ENCODE peak calls at places on chromosome 16, in eight cellular contexts. One of them, this sample, is unnamed.

GRCh38 chr16:64412578-64413280 is 709.1 kb downstream of the CDH11 start:
- DNase-seq in stomach: no peak
- DNase-seq in CD4-positive, alpha-beta memory T cell: no peak
- DNase-seq in iris pigment epithelial cell: peak
- DNase-seq in CD8-positive, alpha-beta memory T cell: no peak
- DNase-seq in Daoy: peak
- DNase-seq in HTR-8/SVneo: no peak
- DNase-seq in M059J: peak
- DNase-seq in this sample: peak

GRCh38 chr16:89378947-89379771 is 111.2 kb downstream of the ANKRD11 start:
- DNase-seq in iris pigment epithelial cell: no peak
- DNase-seq in CD8-positive, alpha-beta memory T cell: no peak
- DNase-seq in Daoy: no peak
- DNase-seq in HTR-8/SVneo: no peak
- DNase-seq in stomach: no peak
- DNase-seq in M059J: no peak
- DNase-seq in CD4-positive, alpha-beta memory T cell: no peak
- DNase-seq in this sample: no peak

GRCh38 chr16:80280557-80280956 is 260.2 kb upstream of the DYNLRB2 start:
- DNase-seq in CD4-positive, alpha-beta memory T cell: no peak
- DNase-seq in HTR-8/SVneo: no peak
- DNase-seq in stomach: no peak
- DNase-seq in CD8-positive, alpha-beta memory T cell: no peak
- DNase-seq in Daoy: no peak
- DNase-seq in iris pigment epithelial cell: no peak
- DNase-seq in M059J: no peak
- DNase-seq in this sample: no peak

GRCh38 chr16:79006206-79006605 is 594.3 kb downstream of the MAF start:
- DNase-seq in iris pigment epithelial cell: no peak
- DNase-seq in CD4-positive, alpha-beta memory T cell: no peak
- DNase-seq in Daoy: no peak
- DNase-seq in HTR-8/SVneo: no peak
- DNase-seq in M059J: no peak
- DNase-seq in stomach: no peak
- DNase-seq in CD8-positive, alpha-beta memory T cell: no peak
- DNase-seq in this sample: no peak

GRCh38 chr16:88534731-88535141 is 35.5 kb upstream of the ZC3H18 start:
- DNase-seq in CD8-positive, alpha-beta memory T cell: peak
- DNase-seq in HTR-8/SVneo: peak
- DNase-seq in CD4-positive, alpha-beta memory T cell: peak
- DNase-seq in iris pigment epithelial cell: peak
- DNase-seq in stomach: no peak
- DNase-seq in M059J: peak
- DNase-seq in Daoy: peak
- DNase-seq in this sample: peak

GRCh38 chr16:16048904-16049582 is 99.6 kb downstream of the ABCC1 start:
- DNase-seq in CD8-positive, alpha-beta memory T cell: no peak
- DNase-seq in M059J: no peak
- DNase-seq in HTR-8/SVneo: no peak
- DNase-seq in Daoy: no peak
- DNase-seq in stomach: no peak
- DNase-seq in CD4-positive, alpha-beta memory T cell: no peak
- DNase-seq in iris pigment epithelial cell: no peak
- DNase-seq in this sample: no peak

GRCh38 chr16:84482001-84482891 is 22.2 kb downstream of the MEAK7 start:
- DNase-seq in Daoy: no peak
- DNase-seq in stomach: peak
- DNase-seq in M059J: no peak
- DNase-seq in iris pigment epithelial cell: no peak
- DNase-seq in CD4-positive, alpha-beta memory T cell: no peak
- DNase-seq in CD8-positive, alpha-beta memory T cell: no peak
- DNase-seq in HTR-8/SVneo: no peak
- DNase-seq in this sample: no peak

GRCh38 chr16:89365996-89366395 is 124.4 kb downstream of the ANKRD11 start:
- DNase-seq in M059J: no peak
- DNase-seq in Daoy: no peak
- DNase-seq in CD8-positive, alpha-beta memory T cell: no peak
- DNase-seq in stomach: no peak
- DNase-seq in HTR-8/SVneo: no peak
- DNase-seq in iris pigment epithelial cell: no peak
- DNase-seq in CD4-positive, alpha-beta memory T cell: no peak
- DNase-seq in this sample: no peak

GRCh38 chr16:85915125-85915845 is 16.3 kb downstream of the IRF8 start:
- DNase-seq in Daoy: no peak
- DNase-seq in stomach: no peak
- DNase-seq in HTR-8/SVneo: no peak
- DNase-seq in M059J: no peak
- DNase-seq in CD4-positive, alpha-beta memory T cell: no peak
- DNase-seq in iris pigment epithelial cell: no peak
- DNase-seq in CD8-positive, alpha-beta memory T cell: no peak
- DNase-seq in this sample: no peak

GRCh38 chr16:12255919-12256665 is 279.6 kb downstream of the SNX29 start:
- DNase-seq in Daoy: no peak
- DNase-seq in iris pigment epithelial cell: no peak
- DNase-seq in CD8-positive, alpha-beta memory T cell: no peak
- DNase-seq in M059J: no peak
- DNase-seq in HTR-8/SVneo: no peak
- DNase-seq in CD4-positive, alpha-beta memory T cell: no peak
- DNase-seq in stomach: no peak
- DNase-seq in this sample: no peak

GRCh38 chr16:87918866-87919680 is 17.3 kb downstream of the CA5A start:
- DNase-seq in CD8-positive, alpha-beta memory T cell: no peak
- DNase-seq in Daoy: peak
- DNase-seq in iris pigment epithelial cell: no peak
- DNase-seq in M059J: peak
- DNase-seq in CD4-positive, alpha-beta memory T cell: no peak
- DNase-seq in HTR-8/SVneo: no peak
- DNase-seq in stomach: no peak
- DNase-seq in this sample: no peak

GRCh38 chr16:89710709-89711564 is 9.4 kb upstream of the SPATA2L start:
- DNase-seq in M059J: no peak
- DNase-seq in stomach: no peak
- DNase-seq in CD8-positive, alpha-beta memory T cell: no peak
- DNase-seq in CD4-positive, alpha-beta memory T cell: no peak
- DNase-seq in HTR-8/SVneo: no peak
- DNase-seq in Daoy: no peak
- DNase-seq in iris pigment epithelial cell: no peak
- DNase-seq in this sample: no peak

GRCh38 chr16:69477546-69477945 is 53.1 kb downstream of the CYB5B start:
- DNase-seq in iris pigment epithelial cell: peak
- DNase-seq in stomach: no peak
- DNase-seq in M059J: peak
- DNase-seq in HTR-8/SVneo: no peak
- DNase-seq in CD8-positive, alpha-beta memory T cell: no peak
- DNase-seq in Daoy: no peak
- DNase-seq in CD4-positive, alpha-beta memory T cell: no peak
- DNase-seq in this sample: no peak

GRCh38 chr16:50479771-50480170 is 68.4 kb upstream of the NKD1 start:
- DNase-seq in CD8-positive, alpha-beta memory T cell: no peak
- DNase-seq in stomach: no peak
- DNase-seq in HTR-8/SVneo: no peak
- DNase-seq in iris pigment epithelial cell: no peak
- DNase-seq in CD4-positive, alpha-beta memory T cell: no peak
- DNase-seq in Daoy: no peak
- DNase-seq in M059J: no peak
- DNase-seq in this sample: no peak

GRCh38 chr16:57619606-57620315 is 8.7 kb upstream of the ADGRG1 start:
- DNase-seq in Daoy: no peak
- DNase-seq in CD8-positive, alpha-beta memory T cell: no peak
- DNase-seq in M059J: no peak
- DNase-seq in CD4-positive, alpha-beta memory T cell: no peak
- DNase-seq in stomach: peak
- DNase-seq in iris pigment epithelial cell: no peak
- DNase-seq in HTR-8/SVneo: no peak
- DNase-seq in this sample: no peak

GRCh38 chr16:21211486-21211885 is at the start of gene ZP2:
- DNase-seq in HTR-8/SVneo: no peak
- DNase-seq in iris pigment epithelial cell: no peak
- DNase-seq in CD4-positive, alpha-beta memory T cell: no peak
- DNase-seq in M059J: no peak
- DNase-seq in CD8-positive, alpha-beta memory T cell: no peak
- DNase-seq in stomach: no peak
- DNase-seq in Daoy: no peak
- DNase-seq in this sample: no peak

GRCh38 chr16:27377666-27378485 is 24.1 kb upstream of the IL21R start:
- DNase-seq in M059J: no peak
- DNase-seq in stomach: no peak
- DNase-seq in HTR-8/SVneo: no peak
- DNase-seq in CD8-positive, alpha-beta memory T cell: no peak
- DNase-seq in iris pigment epithelial cell: no peak
- DNase-seq in CD4-positive, alpha-beta memory T cell: peak
- DNase-seq in Daoy: no peak
- DNase-seq in this sample: no peak

GRCh38 chr16:57069635-57070350 is 22.6 kb upstream of the CPNE2 start:
- DNase-seq in CD4-positive, alpha-beta memory T cell: no peak
- DNase-seq in Daoy: no peak
- DNase-seq in stomach: no peak
- DNase-seq in M059J: no peak
- DNase-seq in iris pigment epithelial cell: no peak
- DNase-seq in CD8-positive, alpha-beta memory T cell: no peak
- DNase-seq in HTR-8/SVneo: no peak
- DNase-seq in this sample: no peak

GRCh38 chr16:9072806-9073341 is 18.6 kb upstream of the HAPSTR1 start:
- DNase-seq in stomach: no peak
- DNase-seq in Daoy: peak
- DNase-seq in iris pigment epithelial cell: peak
- DNase-seq in CD8-positive, alpha-beta memory T cell: no peak
- DNase-seq in HTR-8/SVneo: no peak
- DNase-seq in M059J: peak
- DNase-seq in CD4-positive, alpha-beta memory T cell: no peak
- DNase-seq in this sample: peak

GRCh38 chr16:57481421-57481820 is 4.9 kb downstream of the DOK4 start:
- DNase-seq in HTR-8/SVneo: no peak
- DNase-seq in CD4-positive, alpha-beta memory T cell: no peak
- DNase-seq in Daoy: no peak
- DNase-seq in iris pigment epithelial cell: no peak
- DNase-seq in CD8-positive, alpha-beta memory T cell: no peak
- DNase-seq in M059J: no peak
- DNase-seq in stomach: no peak
- DNase-seq in this sample: no peak

GRCh38 chr16:10121496-10121895 is 60.7 kb downstream of the GRIN2A start:
- DNase-seq in CD4-positive, alpha-beta memory T cell: no peak
- DNase-seq in CD8-positive, alpha-beta memory T cell: no peak
- DNase-seq in Daoy: peak
- DNase-seq in M059J: peak
- DNase-seq in stomach: no peak
- DNase-seq in HTR-8/SVneo: no peak
- DNase-seq in iris pigment epithelial cell: peak
- DNase-seq in this sample: peak